ENCODE peak calls at places on chromosomes 6 and 20, in six cellular contexts. W is endothelial cell; O is RWPE1; K is lower lobe of right lung; V is activated CD8-positive, alpha-beta T cell treated with anti-CD3 and anti-CD28 coated beads for 36 hours; Q is astrocyte of the cerebellum. Z is an unnamed sample.

GRCh38 chr6:44222987-44223470 is 366 bp upstream of the SLC29A1 start:
- DNase-seq in W (no peak), Q (no peak), O (no peak), K (no peak), V (peak; percentile 26), Z (no peak)

GRCh38 chr20:51525241-51526104 is 17.0 kb downstream of the NFATC2 start:
- DNase-seq in O (no peak), V (peak; percentile 73), K (no peak), Q (no peak), W (peak; percentile 19), Z (no peak)

GRCh38 chr6:126232671-126233070 is 107.2 kb upstream of the CENPW start:
- DNase-seq in V (no peak), O (no peak), K (no peak), Q (no peak), W (no peak), Z (no peak)

GRCh38 chr6:75208564-75209431 is 2.9 kb upstream of the COL12A1 start:
- DNase-seq in Q (peak; percentile 66), V (peak; percentile 87), O (peak; percentile 72), K (peak; percentile 84), W (peak; percentile 90), Z (no peak)

GRCh38 chr6:89432875-89433636 is at the start of gene ANKRD6:
- DNase-seq in V (peak; percentile 86), W (peak; percentile 95), K (peak; percentile 88), Q (no peak), O (peak; percentile 79), Z (peak; percentile 93)

GRCh38 chr20:12966468-12967085 is 42.2 kb upstream of the SPTLC3 start:
- DNase-seq in V (no peak), W (no peak), K (no peak), O (peak; percentile 23), Q (peak; percentile 43), Z (no peak)

GRCh38 chr6:35489995-35490791 is 6.7 kb downstream of the TEAD3 start:
- DNase-seq in K (peak; percentile 70), O (no peak), Q (no peak), W (peak; percentile 35), V (no peak), Z (no peak)

GRCh38 chr20:17680128-17680835 is 1.8 kb downstream of the RRBP1 start:
- DNase-seq in V (peak; percentile 10), Q (no peak), O (peak; percentile 74), K (peak; percentile 81), W (peak; percentile 25), Z (no peak)

GRCh38 chr6:40131675-40132074 is 197.4 kb upstream of the MOCS1 start:
- DNase-seq in O (no peak), V (no peak), K (no peak), Q (no peak), W (no peak), Z (no peak)

GRCh38 chr6:167550936-167551633 is 226.2 kb downstream of the TTLL2 start:
- DNase-seq in Q (peak; percentile 42), V (no peak), K (peak; percentile 85), W (no peak), O (no peak), Z (no peak)

GRCh38 chr6:89984926-89985743 is 90.9 kb downstream of the GJA10 start:
- DNase-seq in V (peak; percentile 40), O (no peak), K (peak; percentile 53), Q (peak; percentile 51), W (no peak), Z (no peak)

GRCh38 chr6:144153971-144154370 is 3.7 kb downstream of the STX11 start:
- DNase-seq in O (no peak), W (no peak), K (no peak), Q (no peak), V (no peak), Z (no peak)

GRCh38 chr6:35808688-35809087 is 3.5 kb downstream of the LHFPL5 start:
- DNase-seq in O (peak; percentile 12), W (no peak), V (no peak), Q (no peak), K (no peak), Z (no peak)

GRCh38 chr20:32581839-32582658 is 3.1 kb downstream of the NOL4L start:
- DNase-seq in W (no peak), O (no peak), V (no peak), Q (no peak), K (no peak), Z (no peak)

GRCh38 chr6:38264605-38265004 is 375.1 kb downstream of the BTBD9 start:
- DNase-seq in O (no peak), V (no peak), K (no peak), Q (no peak), W (no peak), Z (no peak)

GRCh38 chr6:135267085-135267484 is 86.0 kb downstream of the MYB start:
- DNase-seq in Q (no peak), W (no peak), O (no peak), K (no peak), V (no peak), Z (no peak)

GRCh38 chr6:31871068-31871659 is 7.6 kb downstream of the SLC44A4 start:
- DNase-seq in O (no peak), V (no peak), W (no peak), Q (no peak), K (no peak), Z (no peak)

GRCh38 chr20:47568019-47568418 is 66.3 kb downstream of the NCOA3 start:
- DNase-seq in Q (peak; percentile 86), V (no peak), O (no peak), W (no peak), K (no peak), Z (no peak)

GRCh38 chr6:116120430-116120829 is 5.5 kb downstream of the COL10A1 start:
- DNase-seq in K (no peak), Q (no peak), O (no peak), W (no peak), V (no peak), Z (no peak)

GRCh38 chr6:116118608-116119007 is 7.3 kb downstream of the COL10A1 start:
- DNase-seq in Q (no peak), K (no peak), V (no peak), W (no peak), O (no peak), Z (no peak)

GRCh38 chr6:116113386-116113785 is 12.5 kb downstream of the COL10A1 start:
- DNase-seq in W (no peak), O (no peak), V (no peak), K (no peak), Q (no peak), Z (no peak)

GRCh38 chr6:116111552-116112528 is 11.2 kb downstream of the NT5DC1 start:
- DNase-seq in Q (no peak), V (peak; percentile 69), O (no peak), K (no peak), W (peak; percentile 56), Z (no peak)

GRCh38 chr6:116115781-116116180 is 10.2 kb downstream of the COL10A1 start:
- DNase-seq in O (no peak), W (no peak), V (no peak), Q (no peak), K (no peak), Z (no peak)
- TF ChIP-seq CTCF in O (peak; percentile 29), W (peak; percentile 69), V (peak; percentile 43), Q (no peak), K (peak; percentile 17), Z (peak; percentile 68)

DNA sequence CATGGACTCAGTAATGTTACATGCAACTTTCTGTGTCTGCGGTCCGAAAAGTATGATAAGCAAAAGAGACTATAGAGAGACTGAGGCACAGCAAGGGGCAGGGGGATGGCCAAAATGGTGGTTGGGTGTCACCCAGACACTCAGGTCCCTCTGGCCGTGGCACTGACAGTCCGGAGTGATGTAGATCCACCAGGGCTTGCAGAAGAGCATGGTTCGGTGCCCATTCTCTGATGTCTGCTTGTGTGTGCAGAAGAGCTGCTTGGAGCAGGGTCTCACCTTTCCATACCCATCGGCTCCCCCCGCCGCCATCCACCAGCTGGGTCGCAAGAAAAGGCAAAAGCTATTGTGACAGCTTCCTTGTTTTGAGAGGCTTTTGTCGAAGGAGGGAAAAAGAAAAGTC is 6.6 kb upstream of the APCDD1L start:
- DNase-seq in V (no peak), K (no peak), W (no peak), O (no peak), Q (no peak), Z (no peak)
- TF ChIP-seq CTCF in V (no peak), K (no peak), W (no peak), O (no peak), Q (no peak), Z (no peak)

DNA sequence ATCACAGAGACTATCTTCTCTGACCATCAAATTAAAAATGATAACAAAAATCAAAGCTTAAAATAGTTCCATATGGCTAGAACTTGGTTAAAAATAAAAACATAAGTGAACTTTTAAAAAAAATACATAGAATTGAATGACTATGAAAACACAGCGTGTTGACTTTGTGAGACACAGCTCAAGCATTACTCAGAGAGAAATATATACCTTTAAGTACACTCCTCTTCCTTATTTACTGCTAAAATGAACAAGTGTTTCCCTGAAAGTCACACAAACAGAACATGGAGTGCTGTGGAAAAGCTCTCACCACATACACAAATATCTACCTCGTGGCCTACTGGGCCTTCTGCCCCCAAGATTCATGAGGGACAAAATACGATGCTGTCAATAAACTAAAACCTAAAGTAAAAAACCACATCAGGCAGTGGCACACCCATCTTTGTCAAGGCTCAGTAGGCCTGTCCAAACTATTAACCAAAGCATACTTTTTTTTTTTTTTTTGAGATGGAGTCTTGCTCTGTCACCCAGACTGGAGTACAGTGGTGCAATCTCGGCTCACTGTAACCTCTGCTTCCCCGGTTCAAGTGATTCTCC is 7.5 kb downstream of the FAXC start:
- DNase-seq in O (no peak), Q (no peak), K (no peak), V (no peak), W (no peak), Z (no peak)
- TF ChIP-seq CTCF in O (no peak), Q (no peak), K (no peak), V (no peak), W (no peak), Z (no peak)

DNA sequence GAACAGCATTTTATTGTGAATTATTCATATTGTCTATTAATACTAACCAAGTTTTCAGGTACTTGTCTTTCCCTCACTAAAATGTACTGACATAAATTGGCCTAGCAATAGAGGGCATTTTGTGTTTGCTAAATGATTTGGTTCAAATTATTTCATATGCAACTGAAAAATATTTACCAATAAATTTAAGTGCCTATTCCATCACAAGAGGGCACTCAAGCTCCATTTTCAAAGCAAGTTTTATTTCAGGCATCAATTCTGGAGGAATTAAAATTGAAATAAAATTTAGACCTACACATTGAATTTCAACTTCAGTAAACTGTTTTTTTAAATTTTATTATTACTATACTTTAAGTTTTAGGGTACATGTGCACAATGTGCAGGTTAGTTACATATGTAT is 114.3 kb upstream of the SYNCRIP start:
- DNase-seq in K (no peak), Q (peak; percentile 22), W (no peak), V (no peak), O (peak; percentile 28), Z (no peak)
- TF ChIP-seq CTCF in K (peak; percentile 32), Q (peak; percentile 42), W (peak; percentile 45), V (peak; percentile 33), O (peak; percentile 63), Z (peak; percentile 72)